ENCODE peak calls at places on chromosome 20, in eight cellular contexts. C is ovary, O is Caki2, H is left ventricle myocardium inferior, N is neural crest cell, J is brain microvascular endothelial cell, E is NCI-H774, S is HEK293T. W is an unnamed sample.

GRCh38 chr20:22394583-22394982 is 189.8 kb downstream of the FOXA2 start:
- DNase-seq in C (no peak), O (no peak), H (no peak), N (no peak), J (no peak), E (peak; percentile 27), S (no peak), W (no peak)

GRCh38 chr20:44092551-44093248 is 94.3 kb downstream of the JPH2 start:
- DNase-seq in C (no peak), O (peak; percentile 33), H (no peak), N (peak; percentile 34), J (peak; percentile 44), E (no peak), S (no peak), W (no peak)

GRCh38 chr20:63540417-63541186 is 3.4 kb upstream of the PTK6 start:
- DNase-seq in C (no peak), O (peak; percentile 47), H (no peak), N (no peak), J (no peak), E (no peak), S (no peak), W (no peak)

GRCh38 chr20:63775096-63775978 is 35.8 kb downstream of the SLC2A4RG start:
- DNase-seq in C (peak; percentile 81), O (no peak), H (no peak), N (peak; percentile 85), J (peak; percentile 20), E (no peak), S (peak; percentile 74), W (no peak)

GRCh38 chr20:34302312-34302722 is 838 bp downstream of the AHCY start:
- DNase-seq in C (no peak), O (no peak), H (no peak), N (no peak), J (peak; percentile 27), E (no peak), S (peak; percentile 12), W (no peak)

GRCh38 chr20:45952861-45953260 is 18.4 kb downstream of the PCIF1 start:
- DNase-seq in C (no peak), O (no peak), H (no peak), N (no peak), J (no peak), E (no peak), S (no peak), W (no peak)

GRCh38 chr20:25686081-25687077 is 10.3 kb downstream of the ZNF337 start:
- DNase-seq in C (no peak), O (no peak), H (no peak), N (no peak), J (no peak), E (no peak), S (no peak), W (no peak)

GRCh38 chr20:36754656-36755222 is 8.8 kb upstream of the NDRG3 start:
- DNase-seq in C (no peak), O (peak; percentile 89), H (no peak), N (peak; percentile 47), J (peak; percentile 53), E (no peak), S (peak; percentile 63), W (no peak)

GRCh38 chr20:32359633-32360332 is 1.7 kb downstream of the ASXL1 start:
- DNase-seq in C (no peak), O (peak; percentile 34), H (no peak), N (no peak), J (peak; percentile 22), E (no peak), S (no peak), W (no peak)

GRCh38 chr20:38298768-38299288 is 5.1 kb upstream of the BPI start:
- DNase-seq in C (peak; percentile 91), O (no peak), H (peak; percentile 79), N (no peak), J (no peak), E (no peak), S (no peak), W (peak; percentile 87)

GRCh38 chr20:18007534-18008292 is 38.9 kb downstream of the MGME1 start:
- DNase-seq in C (peak; percentile 39), O (no peak), H (peak; percentile 31), N (no peak), J (no peak), E (no peak), S (no peak), W (no peak)

GRCh38 chr20:40431611-40432010 is 257.4 kb downstream of the MAFB start:
- DNase-seq in C (no peak), O (no peak), H (no peak), N (no peak), J (no peak), E (no peak), S (no peak), W (no peak)

GRCh38 chr20:21089421-21089820 is 16.7 kb downstream of the LINC00237 start:
- DNase-seq in C (no peak), O (no peak), H (no peak), N (no peak), J (no peak), E (no peak), S (no peak), W (no peak)

GRCh38 chr20:63025534-63026331 is 19.0 kb upstream of the BHLHE23 start:
- DNase-seq in C (no peak), O (no peak), H (peak; percentile 11), N (no peak), J (peak; percentile 16), E (no peak), S (no peak), W (no peak)

GRCh38 chr20:13464702-13465101 is 174.0 kb downstream of the TASP1 start:
- DNase-seq in C (no peak), O (peak; percentile 28), H (no peak), N (no peak), J (peak; percentile 11), E (no peak), S (no peak), W (no peak)

GRCh38 chr20:48189177-48189576 is 403.9 kb upstream of the SULF2 start:
- DNase-seq in C (no peak), O (peak; percentile 20), H (no peak), N (no peak), J (peak; percentile 4), E (no peak), S (no peak), W (no peak)

GRCh38 chr20:51128198-51128597 is 105.3 kb upstream of the KCNG1 start:
- DNase-seq in C (no peak), O (peak; percentile 58), H (no peak), N (no peak), J (peak; percentile 92), E (no peak), S (no peak), W (no peak)

GRCh38 chr20:2507875-2508630 is 662 bp downstream of the ZNF343 start:
- DNase-seq in C (peak; percentile 37), O (no peak), H (peak; percentile 25), N (no peak), J (no peak), E (no peak), S (peak; percentile 17), W (no peak)

GRCh38 chr20:10157539-10157938 is 61.1 kb upstream of the SNAP25 start:
- DNase-seq in C (no peak), O (no peak), H (no peak), N (no peak), J (no peak), E (no peak), S (no peak), W (no peak)

GRCh38 chr20:57195023-57195758 is 71.2 kb downstream of the BMP7 start:
- DNase-seq in C (no peak), O (no peak), H (no peak), N (no peak), J (peak; percentile 7), E (no peak), S (no peak), W (no peak)

GRCh38 chr20:57851786-57852185 is 142.0 kb upstream of the PMEPA1 start:
- DNase-seq in C (no peak), O (no peak), H (no peak), N (no peak), J (no peak), E (no peak), S (no peak), W (no peak)

W was measured in cardiac septum.